ENCODE peak calls at places on chromosome 21, in ten cellular contexts. V is lung, A is dorsolateral prefrontal cortex, C is ovary, Y is fibroblast of lung, E is lower lobe of right lung, P is IMR-90, S is HFF-Myc, R is heart left ventricle, B is fibroblast of mammary gland. J is an unnamed sample.

GRCh38 chr21:29194847-29195246 is 64.4 kb downstream of the MAP3K7CL start:
- DNase-seq in A (no peak), B (no peak), Y (no peak), R (no peak), C (no peak), E (no peak), P (peak), S (no peak), V (no peak), J (peak)

GRCh38 chr21:17461014-17461413 is 51.8 kb upstream of the CXADR start:
- DNase-seq in S (peak), Y (peak), V (peak), E (no peak), R (peak), A (no peak), C (no peak), B (peak), P (peak), J (peak)

GRCh38 chr21:35932232-35932911 is 128.0 kb downstream of the SETD4 start:
- DNase-seq in R (peak), E (peak), C (peak), B (peak), V (peak), P (peak), A (no peak), S (peak), Y (peak), J (peak)

GRCh38 chr21:39489380-39489924 is 37.7 kb downstream of the SH3BGR start:
- DNase-seq in Y (no peak), S (no peak), R (no peak), E (no peak), A (no peak), B (no peak), V (no peak), C (no peak), P (no peak), J (no peak)

GRCh38 chr21:36980280-36981048 is 14.0 kb upstream of the HLCS start:
- DNase-seq in B (peak), V (peak), R (peak), Y (no peak), C (peak), E (peak), S (no peak), A (no peak), P (no peak), J (peak)

GRCh38 chr21:26686278-26686677 is 113.2 kb upstream of the CYYR1 start:
- DNase-seq in Y (peak), A (no peak), C (no peak), S (peak), B (peak), R (no peak), P (peak), E (no peak), V (no peak), J (peak)

GRCh38 chr21:30126575-30126974 is 40.0 kb downstream of the CLDN17 start:
- DNase-seq in A (no peak), V (no peak), C (no peak), E (no peak), S (no peak), Y (no peak), B (no peak), R (no peak), P (no peak), J (no peak)

GRCh38 chr21:36422279-36423098 is 37.3 kb downstream of the CHAF1B start:
- DNase-seq in B (peak), R (peak), C (peak), A (no peak), S (peak), P (peak), Y (peak), V (peak), E (peak), J (peak)

GRCh38 chr21:42846221-42846620 is 33.1 kb downstream of the WDR4 start:
- DNase-seq in S (no peak), P (no peak), R (no peak), A (no peak), Y (no peak), V (no peak), E (peak), B (no peak), C (peak), J (no peak)

GRCh38 chr21:25005388-25005787 is 601.9 kb downstream of the MRPL39 start:
- DNase-seq in P (peak), Y (peak), R (no peak), S (no peak), E (no peak), C (no peak), B (peak), V (no peak), A (no peak), J (peak)

GRCh38 chr21:23699402-23699801 is 1907.9 kb downstream of the MRPL39 start:
- DNase-seq in S (no peak), Y (no peak), C (no peak), V (no peak), B (no peak), E (no peak), P (no peak), A (no peak), R (no peak), J (no peak)

GRCh38 chr21:42578034-42578433 is 64.4 kb downstream of the SLC37A1 start:
- DNase-seq in Y (no peak), R (no peak), E (peak), P (no peak), A (no peak), B (no peak), V (no peak), S (no peak), C (peak), J (no peak)

GRCh38 chr21:36909423-36909822 is 57.0 kb downstream of the HLCS start:
- DNase-seq in B (no peak), A (no peak), V (no peak), P (peak), C (no peak), R (no peak), Y (peak), S (no peak), E (no peak), J (no peak)

GRCh38 chr21:26136686-26137085 is 33.9 kb downstream of the APP start:
- DNase-seq in P (no peak), V (no peak), B (no peak), C (no peak), E (no peak), Y (no peak), A (no peak), S (no peak), R (no peak), J (no peak)

GRCh38 chr21:37531402-37532042 is 164.9 kb downstream of the DYRK1A start:
- DNase-seq in C (no peak), B (no peak), A (no peak), P (no peak), S (no peak), Y (no peak), E (peak), R (peak), V (peak), J (no peak)

GRCh38 chr21:16377120-16377658 is 647.4 kb downstream of the USP25 start:
- DNase-seq in A (no peak), E (no peak), B (no peak), R (no peak), V (no peak), P (no peak), C (no peak), Y (no peak), S (no peak), J (peak)

GRCh38 chr21:10272216-10272615 is 249.2 kb upstream of the TPTE start:
- DNase-seq in Y (peak), P (no peak), C (no peak), R (no peak), E (peak), B (no peak), A (no peak), S (peak), V (peak), J (peak)

GRCh38 chr21:34857874-34858273 is 189.1 kb downstream of the CLIC6 start:
- DNase-seq in E (no peak), Y (no peak), C (no peak), R (no peak), S (no peak), P (no peak), B (no peak), V (no peak), A (no peak), J (peak)
- TF ChIP-seq CTCF in E (no peak), Y (peak), C (no peak), R (no peak), S (peak), P (peak), B (peak), V (no peak), A (no peak), J (peak)

DNA sequence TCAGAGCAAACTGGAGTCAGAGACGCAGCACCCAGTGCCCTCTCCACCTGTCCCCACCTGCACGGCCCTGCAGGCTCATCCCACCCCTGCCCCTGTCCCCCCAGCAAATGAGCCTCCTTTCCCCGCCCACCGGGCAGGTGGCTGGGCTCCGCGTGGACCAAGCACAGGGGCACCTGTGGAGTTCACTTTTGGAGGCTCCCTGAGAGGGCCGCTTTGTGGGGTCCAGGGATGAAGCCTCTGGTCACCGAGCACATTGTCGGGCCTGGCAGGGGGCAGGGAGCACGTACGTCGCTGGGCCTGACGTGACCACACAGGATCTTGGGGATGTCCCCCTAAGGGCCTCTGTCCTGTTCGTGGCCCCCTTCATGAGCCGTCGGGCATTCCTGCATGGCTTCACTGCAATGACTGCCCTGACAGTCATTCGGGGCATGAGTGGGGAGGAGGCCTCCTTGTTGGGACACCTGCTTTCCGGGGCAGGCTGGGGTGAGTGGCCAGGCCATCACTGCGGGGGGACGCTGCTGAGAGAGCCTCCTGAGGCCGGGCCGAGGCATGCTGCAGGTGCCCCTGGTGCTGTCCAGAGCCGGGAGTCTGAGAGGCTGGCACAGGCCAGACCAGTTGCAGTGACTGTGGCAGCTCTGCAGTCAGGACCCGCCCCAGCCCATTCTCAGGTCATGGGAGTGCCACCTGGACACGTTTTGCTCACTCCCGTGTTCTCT is 19.7 kb downstream of the SLX9 start:
- DNase-seq in Y (no peak), B (no peak), A (no peak), S (no peak), R (no peak), C (no peak), V (no peak), P (no peak), E (peak), J (no peak)
- H3K4me3 ChIP-seq in Y (no peak), B (no peak), A (no peak), S (no peak), R (peak), C (no peak), V (no peak), P (no peak), E (no peak), J (no peak)

GRCh38 chr21:46285761-46286667 is at the start of gene YBEY:
- DNase-seq in C (peak), B (peak), R (peak), A (peak), Y (peak), V (peak), P (peak), S (peak), E (peak), J (peak)
- TF ChIP-seq CTCF in C (peak), B (peak), R (no peak), A (peak), Y (peak), V (peak), P (peak), S (peak), E (peak), J (peak)

GRCh38 chr21:14748662-14749061 is 202.5 kb upstream of the SAMSN1 start:
- DNase-seq in V (no peak), P (no peak), R (no peak), E (no peak), C (no peak), Y (no peak), B (no peak), S (no peak), A (no peak), J (no peak)

GRCh38 chr21:14751011-14751410 is 204.9 kb upstream of the SAMSN1 start:
- DNase-seq in S (no peak), V (no peak), R (no peak), P (no peak), C (no peak), A (no peak), E (no peak), Y (no peak), B (no peak), J (no peak)

GRCh38 chr21:14752006-14752909 is 206.1 kb upstream of the SAMSN1 start:
- DNase-seq in P (no peak), A (no peak), E (no peak), S (no peak), C (no peak), B (no peak), Y (no peak), V (no peak), R (no peak), J (no peak)

GRCh38 chr21:14751602-14752001 is 205.5 kb upstream of the SAMSN1 start:
- DNase-seq in C (no peak), V (no peak), Y (no peak), A (no peak), S (no peak), B (no peak), E (no peak), P (no peak), R (no peak), J (no peak)

GRCh38 chr21:14750041-14750440 is 203.9 kb upstream of the SAMSN1 start:
- DNase-seq in B (no peak), P (no peak), E (no peak), S (no peak), A (no peak), V (no peak), R (no peak), Y (no peak), C (no peak), J (no peak)
- H3K4me3 ChIP-seq in B (no peak), P (no peak), E (no peak), S (no peak), A (no peak), V (no peak), R (no peak), Y (no peak), C (no peak), J (no peak)

GRCh38 chr21:32915099-32915498 is 110.6 kb upstream of the OLIG2 start:
- DNase-seq in P (no peak), R (no peak), C (no peak), V (no peak), B (no peak), A (no peak), Y (no peak), S (no peak), E (no peak), J (no peak)

GRCh38 chr21:32917392-32918135 is 108.2 kb upstream of the OLIG2 start:
- DNase-seq in R (peak), V (no peak), S (no peak), E (no peak), A (no peak), C (peak), P (no peak), Y (no peak), B (no peak), J (peak)

GRCh38 chr21:32916088-32916487 is 109.6 kb upstream of the OLIG2 start:
- DNase-seq in E (no peak), Y (no peak), S (no peak), B (no peak), C (no peak), P (no peak), R (no peak), A (no peak), V (no peak), J (no peak)

GRCh38 chr21:32918467-32919140 is 107.1 kb upstream of the OLIG2 start:
- DNase-seq in V (no peak), R (no peak), Y (no peak), P (no peak), C (no peak), E (no peak), S (no peak), B (no peak), A (no peak), J (no peak)

GRCh38 chr21:32916522-32917099 is 109.1 kb upstream of the OLIG2 start:
- DNase-seq in P (no peak), S (no peak), R (no peak), C (no peak), E (no peak), B (peak), V (no peak), Y (no peak), A (no peak), J (no peak)
- TF ChIP-seq CTCF in P (no peak), S (peak), R (no peak), C (no peak), E (no peak), B (peak), V (no peak), Y (peak), A (no peak), J (peak)

GRCh38 chr21:33232640-33233039 is 2.9 kb downstream of the IFNAR2 start:
- DNase-seq in R (no peak), B (no peak), Y (no peak), A (no peak), C (no peak), V (no peak), S (no peak), E (no peak), P (no peak), J (no peak)
- H3K4me3 ChIP-seq in R (peak), B (no peak), Y (no peak), A (peak), C (no peak), V (no peak), S (no peak), E (no peak), P (no peak), J (no peak)